ENCODE peak calls at places on chromosomes 11 and 22, in five cellular contexts. G is neural progenitor cell, E is AG09319, O is sigmoid colon, I is cardiac muscle cell. Z is an unnamed sample.

GRCh38 chr11:93532285-93532789 is 10.9 kb downstream of the SMCO4 start:
- DNase-seq in I (peak; percentile 19), E (no peak), G (no peak), O (no peak), Z (no peak)

GRCh38 chr11:134159652-134160051 is 64.1 kb downstream of the NCAPD3 start:
- DNase-seq in G (no peak), O (no peak), I (no peak), E (no peak), Z (no peak)

GRCh38 chr11:11968511-11969280 is 39.7 kb downstream of the DKK3 start:
- DNase-seq in E (peak; percentile 86), G (no peak), O (peak; percentile 56), I (peak; percentile 36), Z (peak; percentile 94)

GRCh38 chr11:126384449-126385070 is 29.1 kb downstream of the ST3GAL4 start:
- DNase-seq in O (no peak), E (no peak), G (no peak), I (no peak), Z (no peak)

GRCh38 chr22:22154068-22154467 is 90.5 kb upstream of the VPREB1 start:
- DNase-seq in G (no peak), O (no peak), E (no peak), I (no peak), Z (no peak)

GRCh38 chr22:22730655-22731373 is 86.4 kb downstream of the GGTLC2 start:
- DNase-seq in G (no peak), I (no peak), O (peak; percentile 39), E (no peak), Z (no peak)

GRCh38 chr11:82980292-82980691 is 78.8 kb downstream of the DDIAS start:
- DNase-seq in I (peak; percentile 67), G (no peak), E (peak; percentile 25), O (no peak), Z (peak; percentile 84)

GRCh38 chr11:8671651-8672062 is 10.8 kb downstream of the TRIM66 start:
- DNase-seq in I (peak; percentile 85), G (peak; percentile 7), O (peak; percentile 82), E (no peak), Z (no peak)

GRCh38 chr11:125980421-125980820 is 34.6 kb downstream of the VSIG10L2 start:
- DNase-seq in E (no peak), I (no peak), O (no peak), G (peak; percentile 12), Z (no peak)

GRCh38 chr11:21888814-21889213 is 304.1 kb upstream of the ANO5 start:
- DNase-seq in O (no peak), I (no peak), G (no peak), E (no peak), Z (no peak)

GRCh38 chr22:21726650-21727049 is 8.9 kb downstream of the YPEL1 start:
- DNase-seq in E (no peak), O (no peak), G (peak; percentile 81), I (no peak), Z (no peak)

GRCh38 chr22:20155330-20156041 is 4.6 kb upstream of the CCDC188 start:
- DNase-seq in O (no peak), E (peak; percentile 44), G (peak; percentile 31), I (peak; percentile 24), Z (peak; percentile 59)

GRCh38 chr11:116800610-116801009 is 8.9 kb upstream of the APOA5 start:
- DNase-seq in O (no peak), G (no peak), E (no peak), I (no peak), Z (no peak)

GRCh38 chr22:23218867-23219251 is 38.5 kb downstream of the BCR start:
- DNase-seq in G (peak; percentile 81), O (no peak), I (peak; percentile 71), E (no peak), Z (peak; percentile 36)

GRCh38 chr11:6677018-6677417 is 6.1 kb downstream of the MRPL17 start:
- DNase-seq in O (no peak), I (no peak), E (no peak), G (no peak), Z (no peak)

GRCh38 chr11:129704831-129705230 is 110.8 kb upstream of the TMEM45B start:
- DNase-seq in O (no peak), I (no peak), G (no peak), E (no peak), Z (no peak)

GRCh38 chr22:20434264-20434751 is 3.3 kb downstream of the SCARF2 start:
- DNase-seq in I (no peak), G (no peak), E (no peak), O (peak; percentile 61), Z (no peak)

GRCh38 chr22:20154602-20155183 is 3.8 kb upstream of the CCDC188 start:
- DNase-seq in I (no peak), O (no peak), E (no peak), G (no peak), Z (no peak)

GRCh38 chr11:125679837-125680236 is 810 bp downstream of the ACRV1 start:
- DNase-seq in I (no peak), O (no peak), G (no peak), E (no peak), Z (no peak)

GRCh38 chr22:49866646-49867045 is 13.0 kb downstream of the ZBED4 start:
- DNase-seq in E (no peak), O (no peak), I (no peak), G (no peak), Z (no peak)

GRCh38 chr11:12195773-12196172 is 85.4 kb downstream of the MICAL2 start:
- DNase-seq in O (no peak), E (no peak), G (no peak), I (no peak), Z (no peak)

GRCh38 chr22:38298312-38299000 is 18.8 kb downstream of the CSNK1E start:
- DNase-seq in E (no peak), G (peak; percentile 34), O (no peak), I (peak; percentile 97), Z (peak; percentile 60)

GRCh38 chr11:45142241-45142885 is 4.1 kb upstream of the PRDM11 start:
- DNase-seq in G (no peak), E (no peak), O (peak; percentile 49), I (peak; percentile 51), Z (peak; percentile 40)

GRCh38 chr11:7671807-7672206 is 1.5 kb downstream of the CYB5R2 start:
- DNase-seq in E (no peak), O (no peak), I (no peak), G (no peak), Z (no peak)

DNA sequence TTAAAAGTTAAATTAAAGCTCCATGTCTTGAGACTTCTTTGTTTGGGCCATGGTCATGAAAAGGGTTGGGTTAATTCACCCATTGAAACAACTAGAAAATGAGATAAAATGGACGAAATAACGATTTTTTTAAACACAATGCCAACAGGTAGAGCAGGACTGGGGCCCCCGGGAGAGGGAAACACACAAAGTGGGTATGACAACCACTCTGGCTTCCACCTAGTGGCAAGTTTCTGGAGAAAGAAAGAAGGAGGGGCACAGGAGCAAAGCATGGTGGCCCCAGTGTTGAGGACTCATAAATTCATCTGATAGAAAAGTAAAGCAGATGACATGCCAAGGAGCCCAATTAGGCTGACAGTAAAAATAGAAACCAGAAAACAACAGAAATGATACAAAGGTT is 68.4 kb downstream of the MYEOV start:
- DNase-seq in G (no peak), I (no peak), O (no peak), E (no peak), Z (no peak)
- TF ChIP-seq CTCF in G (peak; percentile 12), I (no peak), O (no peak), E (no peak), Z (no peak)

GRCh38 chr22:32636884-32637283 is 162.3 kb downstream of the FBXO7 start:
- DNase-seq in E (no peak), I (no peak), O (no peak), G (no peak), Z (no peak)
- TF ChIP-seq CTCF in E (no peak), I (no peak), O (no peak), G (no peak), Z (no peak)

GRCh38 chr22:46365166-46365624 is 29.7 kb downstream of the TRMU start:
- DNase-seq in E (no peak), O (no peak), G (no peak), I (no peak), Z (no peak)

GRCh38 chr22:46368422-46368821 is 32.9 kb downstream of the TRMU start:
- DNase-seq in O (no peak), I (no peak), G (no peak), E (no peak), Z (no peak)

GRCh38 chr22:46367707-46368191 is 32.2 kb downstream of the TRMU start:
- DNase-seq in O (no peak), I (peak; percentile 58), G (peak; percentile 82), E (no peak), Z (peak; percentile 36)

GRCh38 chr22:46366327-46366731 is 30.8 kb downstream of the TRMU start:
- DNase-seq in I (no peak), E (no peak), G (no peak), O (no peak), Z (no peak)

GRCh38 chr22:46366801-46367706 is 31.5 kb downstream of the TRMU start:
- DNase-seq in G (no peak), O (no peak), I (no peak), E (no peak), Z (no peak)
- TF ChIP-seq CTCF in G (no peak), O (no peak), I (no peak), E (no peak), Z (no peak)

GRCh38 chr22:31036671-31037550 is 44.2 kb upstream of the SMTN start:
- DNase-seq in I (peak; percentile 38), O (peak; percentile 90), G (no peak), E (no peak), Z (peak; percentile 90)
- TF ChIP-seq CTCF in I (peak; percentile 12), O (no peak), G (no peak), E (no peak), Z (peak; percentile 41)

GRCh38 chr22:24523873-24524272 is 28.7 kb downstream of the UPB1 start:
- DNase-seq in G (no peak), O (no peak), I (peak; percentile 49), E (no peak), Z (peak; percentile 67)

GRCh38 chr22:24518228-24518627 is 23.1 kb downstream of the UPB1 start:
- DNase-seq in I (no peak), G (no peak), E (no peak), O (no peak), Z (no peak)

GRCh38 chr22:24518774-24519485 is 23.8 kb downstream of the UPB1 start:
- DNase-seq in O (no peak), G (no peak), I (no peak), E (no peak), Z (no peak)

GRCh38 chr22:24525416-24526037 is 29.4 kb downstream of the GUCD1 start:
- DNase-seq in E (peak; percentile 42), I (peak; percentile 77), O (peak; percentile 80), G (peak; percentile 67), Z (peak; percentile 66)

GRCh38 chr22:24521791-24522245 is 26.7 kb downstream of the UPB1 start:
- DNase-seq in G (peak; percentile 75), I (peak; percentile 69), O (no peak), E (no peak), Z (peak; percentile 41)
- TF ChIP-seq CTCF in G (peak; percentile 56), I (peak; percentile 52), O (no peak), E (peak; percentile 33), Z (peak; percentile 48)

GRCh38 chr11:120062561-120062930 is 75.4 kb downstream of the TRIM29 start:
- DNase-seq in E (no peak), G (no peak), I (no peak), O (no peak), Z (no peak)
- TF ChIP-seq CTCF in E (no peak), G (no peak), I (no peak), O (no peak), Z (no peak)

Z was measured in AG10803.